ENCODE peak calls at places on chromosome 4, in six cellular contexts. R, J, U, S, V and G are unnamed samples.

GRCh38 chr4:118345813-118346212 is 7.0 kb downstream of the PRSS12 start:
- DNase-seq in J (no peak), S (no peak), V (no peak), R (no peak), U (no peak), G (no peak)

GRCh38 chr4:107035711-107036601 is at the start of gene DKK2:
- DNase-seq in R (no peak), J (no peak), U (no peak), S (no peak), V (peak; percentile 40), G (peak; percentile 18)

GRCh38 chr4:19961092-19961491 is 290.6 kb upstream of the SLIT2 start:
- DNase-seq in U (no peak), S (no peak), J (no peak), V (no peak), R (no peak), G (no peak)

GRCh38 chr4:44583393-44583792 is 68.0 kb downstream of the YIPF7 start:
- DNase-seq in J (no peak), S (no peak), U (peak; percentile 0), R (no peak), V (peak; percentile 1), G (no peak)

GRCh38 chr4:129839687-129840086 is 743.7 kb downstream of the C4orf33 start:
- DNase-seq in V (no peak), U (no peak), R (no peak), J (no peak), S (no peak), G (no peak)

GRCh38 chr4:36281384-36282106 is at the start of gene DTHD1:
- DNase-seq in S (no peak), V (no peak), U (no peak), R (no peak), J (no peak), G (no peak)

GRCh38 chr4:139839664-139840063 is 174.0 kb downstream of the MGST2 start:
- DNase-seq in J (no peak), S (no peak), V (peak; percentile 58), U (no peak), R (no peak), G (no peak)

GRCh38 chr4:8439914-8440490 is 521 bp downstream of the ACOX3 start:
- DNase-seq in S (no peak), J (no peak), U (peak; percentile 63), R (no peak), V (no peak), G (no peak)

GRCh38 chr4:105306820-105307219 is 160.1 kb downstream of the TET2 start:
- DNase-seq in U (no peak), S (no peak), V (no peak), J (no peak), R (no peak), G (no peak)

GRCh38 chr4:52588097-52588496 is 71.0 kb downstream of the USP46 start:
- DNase-seq in R (peak; percentile 15), J (no peak), V (peak; percentile 56), U (peak; percentile 53), S (peak; percentile 12), G (no peak)

GRCh38 chr4:88533088-88533790 is 9.7 kb upstream of the PYURF start:
- DNase-seq in R (no peak), S (no peak), J (no peak), U (no peak), V (no peak), G (no peak)

GRCh38 chr4:37770016-37770415 is 56.5 kb upstream of the PGM2 start:
- DNase-seq in J (no peak), R (no peak), S (no peak), U (no peak), V (no peak), G (no peak)

GRCh38 chr4:108953941-108954340 is 191.1 kb upstream of the ETNPPL start:
- DNase-seq in U (no peak), R (no peak), J (no peak), S (no peak), V (no peak), G (no peak)

GRCh38 chr4:125849869-125850268 is 535.1 kb downstream of the FAT4 start:
- DNase-seq in U (peak; percentile 0), J (no peak), S (no peak), R (no peak), V (no peak), G (no peak)

GRCh38 chr4:69308634-69309033 is 28.4 kb downstream of the UGT2B28 start:
- DNase-seq in V (no peak), U (no peak), S (no peak), R (no peak), J (no peak), G (no peak)

GRCh38 chr4:26050212-26050643 is 136.2 kb downstream of the SMIM20 start:
- DNase-seq in J (no peak), S (no peak), R (no peak), U (no peak), V (no peak), G (no peak)

GRCh38 chr4:5940470-5941203 is 47.8 kb upstream of the CRMP1 start:
- DNase-seq in S (peak; percentile 13), U (peak; percentile 56), V (no peak), J (no peak), R (no peak), G (no peak)

GRCh38 chr4:2172627-2173231 is 69.2 kb downstream of the HAUS3 start:
- DNase-seq in J (no peak), U (no peak), V (no peak), S (no peak), R (no peak), G (no peak)

GRCh38 chr4:131644619-131645018 is 1504.5 kb upstream of the PCDH10 start:
- DNase-seq in J (no peak), V (peak; percentile 2), R (peak; percentile 51), U (peak; percentile 0), S (peak; percentile 35), G (peak; percentile 54)

GRCh38 chr4:21211836-21212235 is 511.6 kb downstream of the PACRGL start:
- DNase-seq in U (no peak), R (no peak), S (no peak), V (no peak), J (no peak), G (no peak)

GRCh38 chr4:91325495-91325894 is 978.3 kb upstream of the GRID2 start:
- DNase-seq in J (no peak), U (no peak), V (peak; percentile 1), S (peak; percentile 1), R (no peak), G (no peak)

GRCh38 chr4:25370242-25370641 is 6.8 kb upstream of the ANAPC4 start:
- DNase-seq in U (no peak), S (no peak), J (no peak), R (no peak), V (no peak), G (no peak)

GRCh38 chr4:148072789-148073188 is 340.9 kb downstream of the ARHGAP10 start:
- DNase-seq in R (no peak), V (no peak), U (no peak), S (no peak), J (no peak), G (no peak)

GRCh38 chr4:24582235-24582863 is 2.0 kb downstream of the DHX15 start:
- DNase-seq in S (no peak), U (peak; percentile 26), V (no peak), J (no peak), R (no peak), G (no peak)

GRCh38 chr4:145231906-145232700 is 51.7 kb upstream of the OTUD4 start:
- DNase-seq in R (no peak), U (no peak), J (no peak), S (no peak), V (no peak), G (no peak)

GRCh38 chr4:185481390-185481789 is 9.9 kb upstream of the CCDC110 start:
- DNase-seq in R (no peak), U (no peak), V (no peak), J (no peak), S (no peak), G (no peak)

GRCh38 chr4:185479507-185479971 is 8.0 kb upstream of the CCDC110 start:
- DNase-seq in V (no peak), U (no peak), S (no peak), J (peak; percentile 47), R (no peak), G (no peak)

GRCh38 chr4:185480016-185480732 is 8.6 kb upstream of the CCDC110 start:
- DNase-seq in J (no peak), R (no peak), V (no peak), S (no peak), U (no peak), G (no peak)
- TF ChIP-seq JUND in J (no peak), R (no peak), V (no peak), S (no peak), U (no peak), G (no peak)

GRCh38 chr4:9949573-9949972 is 71.7 kb downstream of the SLC2A9 start:
- DNase-seq in V (no peak), U (no peak), J (no peak), R (no peak), S (no peak), G (no peak)

GRCh38 chr4:9953089-9953488 is 68.2 kb downstream of the SLC2A9 start:
- DNase-seq in J (no peak), U (no peak), R (no peak), V (no peak), S (no peak), G (no peak)

GRCh38 chr4:9954468-9954867 is 66.8 kb downstream of the SLC2A9 start:
- DNase-seq in J (no peak), V (no peak), R (no peak), U (no peak), S (no peak), G (no peak)

GRCh38 chr4:9947168-9948062 is 73.9 kb downstream of the SLC2A9 start:
- DNase-seq in V (no peak), R (no peak), U (no peak), S (no peak), J (no peak), G (no peak)

GRCh38 chr4:9952415-9952950 is 68.8 kb downstream of the SLC2A9 start:
- DNase-seq in R (no peak), U (no peak), J (no peak), S (no peak), V (no peak), G (no peak)
- TF ChIP-seq JUND in R (no peak), U (no peak), J (no peak), S (no peak), V (no peak), G (no peak)

GRCh38 chr4:16710198-16710597 is 188.2 kb downstream of the LDB2 start:
- DNase-seq in V (no peak), S (no peak), J (no peak), U (no peak), R (no peak), G (no peak)

GRCh38 chr4:16707874-16708273 is 190.6 kb downstream of the LDB2 start:
- DNase-seq in S (no peak), J (no peak), U (no peak), R (no peak), V (no peak), G (no peak)

GRCh38 chr4:16705341-16705740 is 193.1 kb downstream of the LDB2 start:
- DNase-seq in U (no peak), J (no peak), R (no peak), S (no peak), V (no peak), G (no peak)

GRCh38 chr4:16704488-16704887 is 194.0 kb downstream of the LDB2 start:
- DNase-seq in V (no peak), J (no peak), R (no peak), U (no peak), S (no peak), G (no peak)

GRCh38 chr4:16706251-16706650 is 192.2 kb downstream of the LDB2 start:
- DNase-seq in V (no peak), R (no peak), J (no peak), S (no peak), U (no peak), G (no peak)
- TF ChIP-seq JUND in V (no peak), R (no peak), J (no peak), S (no peak), U (no peak), G (no peak)

GRCh38 chr4:176793060-176793605 is 411 bp upstream of the VEGFC start:
- DNase-seq in U (no peak), V (no peak), S (no peak), J (no peak), R (no peak), G (no peak)
- TF ChIP-seq JUND in U (no peak), V (no peak), S (no peak), J (no peak), R (no peak), G (no peak)